ENCODE peak calls at places on chromosomes 11 and 22, in five cellular contexts. One of them, this sample, is unnamed.

GRCh38 chr22:45036154-45036553 is 26.3 kb upstream of the PHF21B start:
- DNase-seq in suprapubic skin: no peak
- DNase-seq in body of pancreas: no peak
- DNase-seq in fibroblast of lung: peak; percentile 59
- DNase-seq in AG04450: no peak
- DNase-seq in this sample: no peak

GRCh38 chr11:27217948-27218410 is 145.0 kb downstream of the CCDC34 start:
- DNase-seq in suprapubic skin: no peak
- DNase-seq in body of pancreas: peak; percentile 43
- DNase-seq in fibroblast of lung: peak; percentile 100
- DNase-seq in AG04450: no peak
- DNase-seq in this sample: no peak

GRCh38 chr11:46741600-46742484 is 22.8 kb downstream of the F2 start:
- DNase-seq in suprapubic skin: no peak
- DNase-seq in body of pancreas: no peak
- DNase-seq in fibroblast of lung: no peak
- DNase-seq in AG04450: no peak
- DNase-seq in this sample: no peak

GRCh38 chr11:126592496-126593410 is 237.3 kb downstream of the ST3GAL4 start:
- DNase-seq in suprapubic skin: no peak
- DNase-seq in body of pancreas: no peak
- DNase-seq in fibroblast of lung: peak; percentile 13
- DNase-seq in AG04450: no peak
- DNase-seq in this sample: no peak

GRCh38 chr11:1359556-1359955 is 30.2 kb upstream of the BRSK2 start:
- DNase-seq in suprapubic skin: no peak
- DNase-seq in body of pancreas: no peak
- DNase-seq in fibroblast of lung: no peak
- DNase-seq in AG04450: no peak
- DNase-seq in this sample: no peak

GRCh38 chr11:83292709-83293435 is 6.7 kb upstream of the CCDC90B start:
- DNase-seq in suprapubic skin: no peak
- DNase-seq in body of pancreas: peak; percentile 25
- DNase-seq in fibroblast of lung: peak; percentile 66
- DNase-seq in AG04450: peak; percentile 29
- DNase-seq in this sample: peak; percentile 46

GRCh38 chr11:117743121-117743815 is 53.7 kb downstream of the DSCAML1 start:
- DNase-seq in suprapubic skin: no peak
- DNase-seq in body of pancreas: peak; percentile 35
- DNase-seq in fibroblast of lung: no peak
- DNase-seq in AG04450: no peak
- DNase-seq in this sample: no peak

GRCh38 chr11:963852-964251 is 38.2 kb downstream of the AP2A2 start:
- DNase-seq in suprapubic skin: no peak
- DNase-seq in body of pancreas: no peak
- DNase-seq in fibroblast of lung: no peak
- DNase-seq in AG04450: no peak
- DNase-seq in this sample: no peak

GRCh38 chr11:94638902-94639373 is 71.8 kb downstream of the PIWIL4 start:
- DNase-seq in suprapubic skin: no peak
- DNase-seq in body of pancreas: no peak
- DNase-seq in fibroblast of lung: no peak
- DNase-seq in AG04450: no peak
- DNase-seq in this sample: peak; percentile 5

GRCh38 chr11:74773481-74773880 is 24.8 kb downstream of the RNF169 start:
- DNase-seq in suprapubic skin: no peak
- DNase-seq in body of pancreas: no peak
- DNase-seq in fibroblast of lung: peak; percentile 20
- DNase-seq in AG04450: no peak
- DNase-seq in this sample: no peak

GRCh38 chr22:28129319-28129962 is 210.4 kb upstream of the PITPNB start:
- DNase-seq in suprapubic skin: no peak
- DNase-seq in body of pancreas: no peak
- DNase-seq in fibroblast of lung: no peak
- DNase-seq in AG04450: no peak
- DNase-seq in this sample: no peak

GRCh38 chr22:30210235-30210831 is 36.2 kb downstream of the LIF start:
- DNase-seq in suprapubic skin: no peak
- DNase-seq in body of pancreas: peak; percentile 63
- DNase-seq in fibroblast of lung: peak; percentile 90
- DNase-seq in AG04450: no peak
- DNase-seq in this sample: no peak

GRCh38 chr11:5336331-5336730 is 7.0 kb downstream of the OR51B5 start:
- DNase-seq in suprapubic skin: no peak
- DNase-seq in body of pancreas: no peak
- DNase-seq in fibroblast of lung: peak; percentile 32
- DNase-seq in AG04450: no peak
- DNase-seq in this sample: no peak

GRCh38 chr11:2298795-2299747 is 2.6 kb downstream of the C11orf21 start:
- DNase-seq in suprapubic skin: peak; percentile 58
- DNase-seq in body of pancreas: peak; percentile 50
- DNase-seq in fibroblast of lung: no peak
- DNase-seq in AG04450: no peak
- DNase-seq in this sample: no peak

GRCh38 chr22:24505337-24505736 is 10.2 kb downstream of the UPB1 start:
- DNase-seq in suprapubic skin: no peak
- DNase-seq in body of pancreas: no peak
- DNase-seq in fibroblast of lung: no peak
- DNase-seq in AG04450: no peak
- DNase-seq in this sample: no peak

GRCh38 chr11:68835749-68836148 is 6.0 kb downstream of the CPT1A start:
- DNase-seq in suprapubic skin: no peak
- DNase-seq in body of pancreas: no peak
- DNase-seq in fibroblast of lung: no peak
- DNase-seq in AG04450: no peak
- DNase-seq in this sample: no peak

GRCh38 chr11:2138436-2139117 is 612 bp downstream of the IGF2 start:
- DNase-seq in suprapubic skin: no peak
- DNase-seq in body of pancreas: no peak
- DNase-seq in fibroblast of lung: no peak
- DNase-seq in AG04450: no peak
- DNase-seq in this sample: no peak

GRCh38 chr22:31947296-31947695 is 3.0 kb downstream of the YWHAH start:
- DNase-seq in suprapubic skin: no peak
- DNase-seq in body of pancreas: peak; percentile 26
- DNase-seq in fibroblast of lung: no peak
- DNase-seq in AG04450: no peak
- DNase-seq in this sample: peak; percentile 66

GRCh38 chr11:94768602-94769511 is 701 bp downstream of the AMOTL1 start:
- DNase-seq in suprapubic skin: no peak
- DNase-seq in body of pancreas: peak; percentile 62
- DNase-seq in fibroblast of lung: peak; percentile 59
- DNase-seq in AG04450: no peak
- DNase-seq in this sample: peak; percentile 57

GRCh38 chr22:29914165-29914564 is 31.2 kb downstream of the MTMR3 start:
- DNase-seq in suprapubic skin: no peak
- DNase-seq in body of pancreas: no peak
- DNase-seq in fibroblast of lung: peak; percentile 90
- DNase-seq in AG04450: peak; percentile 34
- DNase-seq in this sample: peak; percentile 14

GRCh38 chr11:128116447-128117240 is 470.7 kb downstream of the ETS1 start:
- DNase-seq in suprapubic skin: no peak
- DNase-seq in body of pancreas: no peak
- DNase-seq in fibroblast of lung: no peak
- DNase-seq in AG04450: no peak
- DNase-seq in this sample: peak; percentile 3

GRCh38 chr11:10658621-10659338 is 34.8 kb downstream of the IRAG1 start:
- DNase-seq in suprapubic skin: no peak
- DNase-seq in body of pancreas: no peak
- DNase-seq in fibroblast of lung: peak; percentile 34
- DNase-seq in AG04450: no peak
- DNase-seq in this sample: no peak

GRCh38 chr11:57778318-57779037 is 16.9 kb downstream of the CTNND1 start:
- DNase-seq in suprapubic skin: peak; percentile 95
- DNase-seq in body of pancreas: peak; percentile 94
- DNase-seq in fibroblast of lung: peak; percentile 99
- DNase-seq in AG04450: peak; percentile 95
- DNase-seq in this sample: peak; percentile 100

GRCh38 chr11:12086271-12087074 is 23.9 kb upstream of the MICAL2 start:
- DNase-seq in suprapubic skin: peak; percentile 86
- DNase-seq in body of pancreas: peak; percentile 27
- DNase-seq in fibroblast of lung: peak; percentile 99
- DNase-seq in AG04450: peak; percentile 89
- DNase-seq in this sample: peak; percentile 87

GRCh38 chr11:92436026-92436425 is 211.4 kb downstream of the FAT3 start:
- DNase-seq in suprapubic skin: no peak
- DNase-seq in body of pancreas: no peak
- DNase-seq in fibroblast of lung: no peak
- DNase-seq in AG04450: no peak
- DNase-seq in this sample: no peak

GRCh38 chr11:92432515-92432914 is 207.9 kb downstream of the FAT3 start:
- DNase-seq in suprapubic skin: no peak
- DNase-seq in body of pancreas: no peak
- DNase-seq in fibroblast of lung: no peak
- DNase-seq in AG04450: no peak
- DNase-seq in this sample: no peak
- TF ChIP-seq CTCF in suprapubic skin: no peak
- TF ChIP-seq CTCF in body of pancreas: no peak
- TF ChIP-seq CTCF in fibroblast of lung: no peak
- TF ChIP-seq CTCF in AG04450: no peak
- TF ChIP-seq CTCF in this sample: no peak

GRCh38 chr11:6602096-6602940 is 1.1 kb downstream of the RRP8 start:
- DNase-seq in suprapubic skin: no peak
- DNase-seq in body of pancreas: no peak
- DNase-seq in fibroblast of lung: no peak
- DNase-seq in AG04450: no peak
- DNase-seq in this sample: no peak
- H3K27ac ChIP-seq in suprapubic skin: no peak overlapping the region
- H3K27ac ChIP-seq in body of pancreas: peak overlapping the region; percentile 97
- H3K27ac ChIP-seq in fibroblast of lung: peak overlapping the region; percentile 92
- H3K27ac ChIP-seq in AG04450: no peak overlapping the region
- H3K27ac ChIP-seq in this sample: peak overlapping the region; percentile 37

GRCh38 chr11:92071660-92072059 is 153.0 kb upstream of the FAT3 start:
- DNase-seq in suprapubic skin: no peak
- DNase-seq in body of pancreas: no peak
- DNase-seq in fibroblast of lung: no peak
- DNase-seq in AG04450: no peak
- DNase-seq in this sample: no peak

GRCh38 chr11:92070026-92070889 is 154.4 kb upstream of the FAT3 start:
- DNase-seq in suprapubic skin: no peak
- DNase-seq in body of pancreas: no peak
- DNase-seq in fibroblast of lung: peak; percentile 3
- DNase-seq in AG04450: no peak
- DNase-seq in this sample: no peak
- TF ChIP-seq CTCF in suprapubic skin: no peak
- TF ChIP-seq CTCF in body of pancreas: no peak
- TF ChIP-seq CTCF in fibroblast of lung: peak; percentile 2
- TF ChIP-seq CTCF in AG04450: no peak
- TF ChIP-seq CTCF in this sample: no peak

GRCh38 chr22:39299829-39300178 is 19.6 kb downstream of the RPL3 start:
- DNase-seq in suprapubic skin: no peak
- DNase-seq in body of pancreas: no peak
- DNase-seq in fibroblast of lung: no peak
- DNase-seq in AG04450: no peak
- DNase-seq in this sample: no peak
- H3K27ac ChIP-seq in suprapubic skin: peak overlapping the region; percentile 43
- H3K27ac ChIP-seq in body of pancreas: no peak overlapping the region
- H3K27ac ChIP-seq in fibroblast of lung: no peak overlapping the region
- H3K27ac ChIP-seq in AG04450: no peak overlapping the region
- H3K27ac ChIP-seq in this sample: no peak overlapping the region

This sample was measured in endothelial cell of umbilical vein.